ENCODE peak calls at places on chromosomes 5 and 9, in six cellular contexts. L is esophagus squamous epithelium, K is breast epithelium, O is tibial nerve, R is stomach, V is endothelial cell of umbilical vein. J is an unnamed sample.

GRCh38 chr9:111917980-111918379 is 21.4 kb downstream of the UGCG start:
- DNase-seq in O (no peak), R (no peak), L (no peak), K (no peak), V (no peak), J (peak)

GRCh38 chr5:88785396-88786216 is 97.4 kb downstream of the MEF2C start:
- DNase-seq in L (no peak), V (peak), O (peak), K (peak), R (no peak), J (no peak)

GRCh38 chr5:6713274-6714181 is at the start of gene TENT4A:
- DNase-seq in R (no peak), O (no peak), V (no peak), L (peak), K (peak), J (peak)

GRCh38 chr5:6466975-6467567 is 18.4 kb downstream of the UBE2QL1 start:
- DNase-seq in V (no peak), K (no peak), L (no peak), O (no peak), R (no peak), J (no peak)

GRCh38 chr9:117734523-117735314 is 30.5 kb downstream of the TLR4 start:
- DNase-seq in R (no peak), K (no peak), L (no peak), O (no peak), V (no peak), J (no peak)

GRCh38 chr5:126736141-126736540 is 40.8 kb upstream of the LMNB1 start:
- DNase-seq in K (no peak), O (no peak), R (no peak), L (no peak), V (no peak), J (no peak)

GRCh38 chr9:91419222-91420191 is 4.1 kb downstream of the NFIL3 start:
- DNase-seq in K (peak), V (peak), L (no peak), R (peak), O (peak), J (no peak)

GRCh38 chr5:14958196-14958595 is 86.6 kb upstream of the ANKH start:
- DNase-seq in L (no peak), K (no peak), R (no peak), O (no peak), V (no peak), J (no peak)

GRCh38 chr5:151492729-151493128 is 45.3 kb downstream of the SLC36A1 start:
- DNase-seq in V (no peak), L (no peak), O (no peak), R (no peak), K (no peak), J (no peak)

GRCh38 chr5:176364765-176365662 is at the start of gene ARL10:
- DNase-seq in R (no peak), L (no peak), O (no peak), K (no peak), V (peak), J (peak)

GRCh38 chr5:167061695-167062094 is 1229.8 kb upstream of the WWC1 start:
- DNase-seq in L (no peak), O (no peak), K (no peak), V (no peak), R (no peak), J (no peak)

GRCh38 chr5:96196407-96196806 is 234.8 kb upstream of the ELL2 start:
- DNase-seq in O (no peak), K (no peak), R (no peak), V (no peak), L (no peak), J (no peak)

GRCh38 chr5:74543162-74543995 is 97.1 kb downstream of the ENC1 start:
- DNase-seq in V (peak), O (no peak), K (peak), L (no peak), R (no peak), J (no peak)

GRCh38 chr5:62333250-62333800 is 27.3 kb downstream of the KIF2A start:
- DNase-seq in L (no peak), K (no peak), O (no peak), R (no peak), V (no peak), J (no peak)

GRCh38 chr9:35651964-35652828 is 1.5 kb upstream of the SIT1 start:
- DNase-seq in O (no peak), R (no peak), K (no peak), V (no peak), L (no peak), J (no peak)

GRCh38 chr9:28341913-28342312 is 768.6 kb upstream of the C9orf72 start:
- DNase-seq in V (no peak), O (no peak), K (no peak), R (no peak), L (no peak), J (no peak)

DNA sequence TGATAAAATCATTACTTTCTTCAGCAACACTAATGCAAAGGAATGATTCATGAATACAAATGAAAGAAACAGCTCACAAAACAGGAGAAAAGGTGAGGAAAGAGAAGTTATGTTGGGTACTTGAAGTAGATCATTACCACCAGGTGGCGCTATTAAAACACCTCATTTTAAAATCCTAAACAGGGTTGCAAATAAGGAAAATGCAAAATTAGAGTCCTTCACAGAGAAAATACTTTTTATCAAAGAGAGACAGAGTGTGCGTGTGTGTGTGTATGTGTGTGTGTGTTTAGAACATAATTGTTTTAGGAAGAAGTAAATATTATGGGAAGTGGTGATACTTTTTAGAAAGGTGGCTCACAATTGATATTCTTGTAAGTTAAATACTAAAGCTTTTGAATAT is 49.5 kb upstream of the CD180 start:
- DNase-seq in V (peak), K (no peak), R (no peak), L (no peak), O (peak), J (no peak)
- H3K27ac ChIP-seq in V (no peak), K (peak), R (peak), L (peak), O (peak), J (no peak)

DNA sequence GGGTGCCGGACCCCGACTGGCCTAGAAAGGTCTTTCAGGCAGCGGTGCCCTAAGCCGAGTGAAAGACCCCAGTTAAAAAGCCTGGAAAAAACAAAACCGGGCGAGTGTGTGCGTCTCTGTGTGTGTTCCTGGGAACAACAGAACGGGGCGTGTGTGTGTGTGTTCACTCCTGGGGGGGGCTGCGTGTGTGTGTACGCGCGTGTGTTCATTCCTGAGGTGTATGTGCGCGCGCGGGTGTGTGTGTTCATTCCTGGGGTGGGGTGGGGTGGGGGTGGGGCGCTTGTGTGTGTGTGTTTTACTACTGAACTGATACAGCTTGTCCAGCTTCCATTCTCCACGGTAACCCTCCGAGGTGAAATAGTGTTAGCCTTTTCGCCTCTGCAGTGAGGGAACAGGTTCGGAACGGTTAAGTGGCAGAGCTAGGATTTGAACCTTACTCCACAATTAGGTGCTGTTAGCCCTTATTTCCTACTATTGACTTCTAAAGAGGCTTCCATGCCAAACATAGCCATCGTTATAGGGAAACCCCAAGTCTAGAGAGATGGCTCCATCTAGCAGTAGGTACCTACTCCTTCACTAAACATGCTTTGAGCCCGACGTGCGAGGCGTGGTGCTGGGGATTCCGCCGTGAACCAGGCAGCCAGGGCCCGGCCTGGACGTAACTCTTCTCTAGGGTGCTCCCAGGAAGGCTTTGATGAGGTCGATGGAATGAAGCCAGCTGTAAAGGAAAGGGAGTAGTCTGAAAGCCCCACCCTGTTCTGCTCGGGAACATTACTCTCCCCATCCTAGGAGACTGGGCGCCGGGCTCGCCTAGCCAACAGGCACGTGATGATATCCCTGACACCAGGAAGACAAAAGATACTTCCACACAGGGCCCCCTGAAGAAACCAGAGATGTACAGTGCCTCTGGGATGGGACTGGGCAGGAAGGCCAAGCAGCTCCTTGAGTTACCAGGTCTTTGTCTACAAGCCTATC is 734 bp upstream of the SKP1 start:
- DNase-seq in K (peak), R (peak), L (peak), V (peak), O (peak), J (no peak)
- TF ChIP-seq POLR2A in K (no peak), R (no peak), L (peak), V (peak), O (peak), J (no peak)

GRCh38 chr9:16633794-16634193 is 236.7 kb downstream of the BNC2 start:
- DNase-seq in R (no peak), V (no peak), L (no peak), O (no peak), K (no peak), J (no peak)

GRCh38 chr9:16637938-16638337 is 232.5 kb downstream of the BNC2 start:
- DNase-seq in V (no peak), K (no peak), L (no peak), R (no peak), O (no peak), J (no peak)

GRCh38 chr9:16640649-16641048 is 229.8 kb downstream of the BNC2 start:
- DNase-seq in V (peak), L (no peak), K (no peak), O (no peak), R (no peak), J (no peak)

GRCh38 chr9:16639644-16640043 is 230.8 kb downstream of the BNC2 start:
- DNase-seq in K (no peak), O (no peak), L (no peak), V (no peak), R (no peak), J (no peak)

GRCh38 chr9:16637218-16637617 is 233.3 kb downstream of the BNC2 start:
- DNase-seq in V (no peak), R (no peak), L (no peak), K (no peak), O (no peak), J (no peak)
- H3K27ac ChIP-seq in V (no peak), R (no peak), L (no peak), K (no peak), O (no peak), J (no peak)

GRCh38 chr5:66876266-66876807 is 280.1 kb downstream of the MAST4 start:
- DNase-seq in O (no peak), L (no peak), V (no peak), K (no peak), R (no peak), J (no peak)

GRCh38 chr5:66871651-66872050 is 275.5 kb downstream of the MAST4 start:
- DNase-seq in O (no peak), R (no peak), K (no peak), V (no peak), L (no peak), J (no peak)

GRCh38 chr5:66875325-66875724 is 279.1 kb downstream of the MAST4 start:
- DNase-seq in O (no peak), L (no peak), R (no peak), V (no peak), K (no peak), J (no peak)

GRCh38 chr5:66872688-66873333 is 276.6 kb downstream of the MAST4 start:
- DNase-seq in L (no peak), O (no peak), V (no peak), R (no peak), K (no peak), J (no peak)

GRCh38 chr5:66873990-66874389 is 277.8 kb downstream of the MAST4 start:
- DNase-seq in L (no peak), R (no peak), K (no peak), V (no peak), O (no peak), J (no peak)
- TF ChIP-seq POLR2A in L (no peak), R (no peak), K (no peak), V (no peak), O (no peak), J (no peak)

J was measured in right lobe of liver.